ENCODE peak calls at places on chromosomes 5 and 9, in eight cellular contexts. S, M, O, C, A, H, X and P are unnamed samples.

GRCh38 chr5:36230151-36230788 is 11.5 kb downstream of the NADK2 start:
- DNase-seq in S (no peak), M (no peak), O (no peak), C (no peak), A (no peak), H (no peak), X (no peak), P (no peak)

GRCh38 chr9:137000177-137000930 is 4.0 kb upstream of the CLIC3 start:
- DNase-seq in S (no peak), M (no peak), O (peak; percentile 61), C (no peak), A (no peak), H (peak; percentile 59), X (no peak), P (no peak)

GRCh38 chr9:130522233-130522808 is 57.1 kb upstream of the FUBP3 start:
- DNase-seq in S (no peak), M (no peak), O (no peak), C (no peak), A (no peak), H (no peak), X (no peak), P (no peak)

GRCh38 chr5:31442253-31442820 is 89.6 kb downstream of the DROSHA start:
- DNase-seq in S (no peak), M (no peak), O (peak; percentile 4), C (no peak), A (no peak), H (no peak), X (no peak), P (no peak)

GRCh38 chr5:39426136-39426535 is 1.4 kb upstream of the DAB2 start:
- DNase-seq in S (no peak), M (no peak), O (no peak), C (no peak), A (no peak), H (no peak), X (no peak), P (no peak)

GRCh38 chr5:56514246-56514645 is 281.1 kb upstream of the ANKRD55 start:
- DNase-seq in S (no peak), M (no peak), O (no peak), C (no peak), A (no peak), H (no peak), X (no peak), P (no peak)

GRCh38 chr9:14097215-14097614 is 216.7 kb downstream of the NFIB start:
- DNase-seq in S (peak; percentile 63), M (no peak), O (peak; percentile 86), C (no peak), A (no peak), H (peak; percentile 43), X (no peak), P (no peak)

GRCh38 chr5:143308726-143309125 is 94.8 kb downstream of the NR3C1 start:
- DNase-seq in S (no peak), M (no peak), O (no peak), C (no peak), A (no peak), H (no peak), X (no peak), P (no peak)

GRCh38 chr9:88076286-88077070 is 61.8 kb downstream of the SPATA31C2 start:
- DNase-seq in S (peak; percentile 95), M (no peak), O (peak; percentile 79), C (peak; percentile 88), A (peak; percentile 90), H (peak; percentile 85), X (peak; percentile 50), P (peak; percentile 31)

GRCh38 chr5:168342151-168342825 is 50.8 kb downstream of the WWC1 start:
- DNase-seq in S (no peak), M (no peak), O (no peak), C (no peak), A (no peak), H (no peak), X (no peak), P (no peak)

GRCh38 chr5:573976-574375 is 38.2 kb upstream of the CEP72 start:
- DNase-seq in S (no peak), M (no peak), O (no peak), C (no peak), A (no peak), H (no peak), X (no peak), P (peak; percentile 76)

GRCh38 chr9:95495529-95495928 is 21.2 kb downstream of the PTCH1 start:
- DNase-seq in S (no peak), M (no peak), O (no peak), C (no peak), A (no peak), H (no peak), X (no peak), P (no peak)
- H3K4me3 ChIP-seq in S (no peak overlapping the region), M (no peak overlapping the region), O (no peak overlapping the region), C (no peak overlapping the region), A (no peak overlapping the region), H (no peak overlapping the region), X (no peak overlapping the region), P (no peak overlapping the region)

GRCh38 chr5:95283761-95284511 is 958 bp downstream of the MCTP1 start:
- DNase-seq in S (peak; percentile 22), M (no peak), O (peak; percentile 2), C (peak; percentile 88), A (peak; percentile 72), H (peak; percentile 38), X (no peak), P (no peak)

GRCh38 chr5:95281211-95281610 is 3.7 kb downstream of the MCTP1 start:
- DNase-seq in S (no peak), M (no peak), O (no peak), C (no peak), A (no peak), H (peak; percentile 36), X (no peak), P (no peak)

GRCh38 chr5:95283022-95283615 is 1.8 kb downstream of the MCTP1 start:
- DNase-seq in S (no peak), M (no peak), O (no peak), C (no peak), A (no peak), H (no peak), X (no peak), P (no peak)

GRCh38 chr5:95284512-95285405 is at the start of gene MCTP1:
- DNase-seq in S (peak; percentile 17), M (no peak), O (peak; percentile 6), C (peak; percentile 86), A (peak; percentile 48), H (peak; percentile 22), X (no peak), P (no peak)

DNA sequence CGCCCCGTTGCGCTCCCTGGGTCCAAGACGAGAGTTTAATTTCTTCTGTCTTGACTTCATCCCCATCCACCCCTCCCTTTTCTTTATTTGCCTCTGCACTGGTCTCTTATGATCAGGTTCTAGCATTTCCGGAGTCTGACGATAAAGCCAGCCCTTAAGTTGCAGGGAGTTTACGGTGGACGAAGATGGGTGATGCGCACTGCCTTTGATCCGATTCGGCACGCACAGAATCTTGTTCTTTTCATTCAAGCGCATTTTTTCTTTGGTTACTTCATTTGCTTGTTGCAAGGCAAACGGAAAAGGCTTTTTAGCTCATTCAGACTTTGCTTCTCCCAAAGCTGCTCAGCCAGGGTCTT is 490 bp upstream of the MCTP1 start:
- DNase-seq in S (no peak), M (no peak), O (no peak), C (no peak), A (no peak), H (peak; percentile 3), X (no peak), P (no peak)
- H3K4me3 ChIP-seq in S (no peak overlapping the region), M (no peak overlapping the region), O (no peak overlapping the region), C (peak overlapping the region; percentile 58), A (peak overlapping the region; percentile 65), H (no peak overlapping the region), X (no peak overlapping the region), P (no peak overlapping the region)

DNA sequence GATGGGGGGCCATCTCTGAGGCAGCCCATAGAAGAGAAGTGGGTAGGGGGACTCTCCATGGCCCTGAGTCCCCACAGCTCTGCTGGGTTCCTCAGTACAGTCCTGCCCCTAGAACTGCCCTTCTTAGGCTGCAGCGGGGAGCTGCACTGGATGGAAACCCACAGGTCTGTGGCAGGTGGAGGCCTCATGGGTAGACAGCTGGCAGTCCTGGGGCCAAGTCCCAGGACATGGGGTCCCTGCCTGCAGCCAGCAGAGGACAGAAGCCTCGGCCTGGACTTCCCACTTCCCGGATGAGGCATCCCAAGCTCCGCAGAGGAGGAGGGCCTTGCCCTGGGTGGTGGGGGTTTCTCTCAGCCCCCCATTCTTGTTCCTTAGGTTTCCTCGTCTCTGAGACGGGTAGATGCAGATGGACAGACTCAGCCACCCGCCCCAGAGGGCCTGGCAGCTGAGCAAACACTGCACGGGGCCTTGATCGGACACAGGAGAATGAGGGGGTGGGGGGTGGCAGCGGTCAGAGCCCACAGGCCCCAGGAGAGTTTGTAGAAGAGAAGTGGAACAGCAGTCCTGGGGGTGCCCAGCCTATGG is 153.8 kb downstream of the C9orf50 start:
- DNase-seq in S (peak; percentile 54), M (no peak), O (no peak), C (no peak), A (no peak), H (no peak), X (no peak), P (no peak)
- H3K4me3 ChIP-seq in S (no peak overlapping the region), M (no peak overlapping the region), O (no peak overlapping the region), C (no peak overlapping the region), A (no peak overlapping the region), H (no peak overlapping the region), X (no peak overlapping the region), P (no peak overlapping the region)

GRCh38 chr5:52844885-52845284 is 57.2 kb downstream of the ITGA1 start:
- DNase-seq in S (no peak), M (no peak), O (peak; percentile 43), C (no peak), A (no peak), H (no peak), X (no peak), P (no peak)
- H3K4me3 ChIP-seq in S (no peak overlapping the region), M (no peak overlapping the region), O (no peak overlapping the region), C (no peak overlapping the region), A (no peak overlapping the region), H (no peak overlapping the region), X (no peak overlapping the region), P (no peak overlapping the region)